ENCODE peak calls at places on chromosomes 6 and 20, in seven cellular contexts. E is breast epithelium, T is upper lobe of left lung, H is GM23338, X is transverse colon, B is HepG2, V is stomach. Y is an unnamed sample.

GRCh38 chr6:30075094-30075986 is at the start of gene RNF39:
- DNase-seq in X (peak; percentile 42), T (peak; percentile 84), E (no peak), B (peak; percentile 55), H (peak; percentile 80), V (no peak), Y (no peak)

GRCh38 chr20:57342829-57343228 is 8.2 kb upstream of the RAE1 start:
- DNase-seq in X (no peak), V (no peak), E (no peak), B (no peak), T (no peak), H (no peak), Y (no peak)

GRCh38 chr6:72620866-72621242 is 1.0 kb upstream of the KCNQ5 start:
- DNase-seq in B (no peak), T (no peak), E (no peak), H (peak; percentile 27), V (no peak), X (no peak), Y (no peak)

GRCh38 chr6:80543151-80543550 is 436.7 kb downstream of the BCKDHB start:
- DNase-seq in T (no peak), E (no peak), V (no peak), X (no peak), H (no peak), B (no peak), Y (no peak)

GRCh38 chr6:111011360-111012142 is 29.7 kb downstream of the RPF2 start:
- DNase-seq in T (no peak), H (peak; percentile 64), V (no peak), B (peak; percentile 32), X (no peak), E (no peak), Y (peak; percentile 36)

GRCh38 chr20:16527438-16527837 is 45.8 kb downstream of the KIF16B start:
- DNase-seq in B (no peak), E (no peak), X (no peak), V (no peak), T (no peak), H (no peak), Y (no peak)

GRCh38 chr6:111996159-111996558 is 57.7 kb upstream of the CCN6 start:
- DNase-seq in E (no peak), B (no peak), V (no peak), X (no peak), T (no peak), H (no peak), Y (no peak)

GRCh38 chr6:89260832-89261231 is 43.7 kb upstream of the GABRR1 start:
- DNase-seq in T (no peak), V (no peak), E (no peak), B (peak; percentile 21), X (no peak), H (no peak), Y (no peak)

GRCh38 chr20:47438464-47439381 is 63.0 kb upstream of the NCOA3 start:
- DNase-seq in E (no peak), B (no peak), T (peak; percentile 34), V (no peak), H (peak; percentile 38), X (peak; percentile 30), Y (no peak)

GRCh38 chr20:58179432-58180099 is 48.9 kb downstream of the ANKRD60 start:
- DNase-seq in E (no peak), T (peak; percentile 40), X (peak; percentile 59), V (peak; percentile 57), H (peak; percentile 80), B (peak; percentile 21), Y (no peak)

GRCh38 chr20:34871966-34872603 is 571 bp downstream of the GGT7 start:
- DNase-seq in H (peak; percentile 20), V (no peak), B (no peak), X (no peak), E (no peak), T (no peak), Y (no peak)

GRCh38 chr6:30824698-30825097 is 59.6 kb upstream of the DDR1 start:
- DNase-seq in T (no peak), H (no peak), X (peak; percentile 29), V (no peak), E (no peak), B (no peak), Y (no peak)

GRCh38 chr6:136113736-136114173 is 136.4 kb downstream of the MTFR2 start:
- DNase-seq in E (no peak), X (peak; percentile 26), B (no peak), V (no peak), T (peak; percentile 47), H (peak; percentile 70), Y (no peak)

GRCh38 chr6:38572186-38572813 is 67.4 kb downstream of the BTBD9 start:
- DNase-seq in V (no peak), T (no peak), X (no peak), H (no peak), B (no peak), E (no peak), Y (no peak)

GRCh38 chr6:68967549-68968300 is 332.6 kb downstream of the ADGRB3 start:
- DNase-seq in X (peak; percentile 54), H (peak; percentile 90), T (peak; percentile 39), V (peak; percentile 57), B (peak; percentile 50), E (peak; percentile 53), Y (peak; percentile 52)

GRCh38 chr6:164286021-164286420 is 871.5 kb downstream of the QKI start:
- DNase-seq in V (no peak), T (no peak), E (no peak), B (no peak), H (no peak), X (no peak), Y (no peak)

GRCh38 chr20:48738399-48739304 is 89.1 kb downstream of the PREX1 start:
- DNase-seq in B (peak; percentile 69), X (no peak), H (no peak), E (no peak), T (no peak), V (no peak), Y (no peak)

GRCh38 chr20:32742322-32743236 is 688 bp downstream of the COMMD7 start:
- DNase-seq in V (no peak), X (no peak), B (no peak), E (no peak), H (peak; percentile 35), T (no peak), Y (no peak)

GRCh38 chr20:62550087-62550565 is 74.3 kb upstream of the GATA5 start:
- DNase-seq in E (no peak), B (no peak), V (no peak), X (no peak), T (no peak), H (peak; percentile 47), Y (no peak)

DNA sequence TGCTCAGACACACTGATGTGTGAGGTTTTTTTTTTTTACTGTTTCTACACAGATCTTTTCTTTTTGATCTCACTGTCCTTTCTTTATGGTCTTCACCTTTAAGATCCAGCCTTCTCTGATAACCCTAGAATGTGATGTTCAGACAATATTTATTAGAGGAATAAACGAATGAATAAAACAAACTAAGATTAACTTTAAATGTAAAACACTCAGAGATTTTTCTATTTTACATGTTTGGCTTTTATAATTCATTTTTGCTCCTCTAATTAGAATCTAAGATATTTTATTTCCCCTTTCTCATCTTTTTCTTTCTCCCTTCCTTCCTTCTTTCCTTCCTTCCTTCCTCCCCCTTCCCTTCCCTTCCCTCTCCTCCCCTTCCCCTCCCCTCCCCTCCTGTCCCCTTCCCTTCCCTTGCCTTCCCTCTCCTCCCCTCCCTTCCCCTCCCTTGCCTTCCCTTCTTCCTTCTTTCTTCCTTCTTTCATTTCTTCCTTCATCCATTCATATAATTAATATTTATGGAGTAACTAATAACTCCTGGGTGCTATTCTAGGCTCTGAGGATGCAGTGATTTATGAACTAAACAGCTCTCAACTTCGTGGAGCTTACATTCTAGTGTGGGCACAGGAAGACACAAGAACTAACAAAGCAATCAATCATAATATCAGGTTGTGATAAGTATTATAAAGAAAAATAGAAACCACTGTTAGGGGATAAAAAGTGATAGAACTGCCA is 133.5 kb upstream of the TSHZ2 start:
- DNase-seq in E (no peak), V (no peak), T (no peak), H (no peak), X (no peak), B (no peak), Y (no peak)
- TF ChIP-seq POLR2AphosphoS5 in E (no peak), V (no peak), T (no peak), H (no peak), X (no peak), B (no peak), Y (no peak)

GRCh38 chr6:85810558-85810957 is 167.9 kb upstream of the SYNCRIP start:
- DNase-seq in B (no peak), V (no peak), X (no peak), H (no peak), T (no peak), E (no peak), Y (no peak)
- H3K4me1 ChIP-seq in B (no peaks in the 10 kb centered on the region), V (no peaks in the 10 kb centered on the region), X (no peaks in the 10 kb centered on the region), H (no peaks in the 10 kb centered on the region), T (no peaks in the 10 kb centered on the region), E (no peaks in the 10 kb centered on the region), Y (no peaks in the 10 kb centered on the region)

DNA sequence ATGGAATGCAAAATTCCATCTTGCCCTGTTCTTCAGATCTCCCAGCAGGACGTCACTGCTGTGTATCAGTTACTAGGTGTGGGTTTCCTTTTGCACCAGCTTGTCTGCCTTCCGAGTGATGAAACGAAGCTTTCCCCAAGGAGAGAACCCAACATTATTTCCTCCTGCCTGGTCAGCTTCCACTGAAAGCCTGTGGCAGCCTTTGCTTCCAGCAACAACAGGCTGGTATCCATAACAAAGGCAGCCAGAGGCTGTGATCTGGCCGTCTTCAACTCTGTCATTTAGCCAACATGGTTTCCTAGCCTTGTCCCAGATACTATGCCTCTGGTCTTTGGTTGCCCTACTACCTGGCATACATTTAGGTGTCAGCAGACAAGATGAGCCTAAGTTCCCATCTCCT is 78.8 kb upstream of the HEY2 start:
- DNase-seq in B (no peak), X (no peak), V (no peak), E (no peak), T (no peak), H (peak; percentile 84), Y (no peak)
- TF ChIP-seq POLR2AphosphoS5 in B (no peak), X (no peak), V (no peak), E (no peak), T (no peak), H (no peak), Y (no peak)

DNA sequence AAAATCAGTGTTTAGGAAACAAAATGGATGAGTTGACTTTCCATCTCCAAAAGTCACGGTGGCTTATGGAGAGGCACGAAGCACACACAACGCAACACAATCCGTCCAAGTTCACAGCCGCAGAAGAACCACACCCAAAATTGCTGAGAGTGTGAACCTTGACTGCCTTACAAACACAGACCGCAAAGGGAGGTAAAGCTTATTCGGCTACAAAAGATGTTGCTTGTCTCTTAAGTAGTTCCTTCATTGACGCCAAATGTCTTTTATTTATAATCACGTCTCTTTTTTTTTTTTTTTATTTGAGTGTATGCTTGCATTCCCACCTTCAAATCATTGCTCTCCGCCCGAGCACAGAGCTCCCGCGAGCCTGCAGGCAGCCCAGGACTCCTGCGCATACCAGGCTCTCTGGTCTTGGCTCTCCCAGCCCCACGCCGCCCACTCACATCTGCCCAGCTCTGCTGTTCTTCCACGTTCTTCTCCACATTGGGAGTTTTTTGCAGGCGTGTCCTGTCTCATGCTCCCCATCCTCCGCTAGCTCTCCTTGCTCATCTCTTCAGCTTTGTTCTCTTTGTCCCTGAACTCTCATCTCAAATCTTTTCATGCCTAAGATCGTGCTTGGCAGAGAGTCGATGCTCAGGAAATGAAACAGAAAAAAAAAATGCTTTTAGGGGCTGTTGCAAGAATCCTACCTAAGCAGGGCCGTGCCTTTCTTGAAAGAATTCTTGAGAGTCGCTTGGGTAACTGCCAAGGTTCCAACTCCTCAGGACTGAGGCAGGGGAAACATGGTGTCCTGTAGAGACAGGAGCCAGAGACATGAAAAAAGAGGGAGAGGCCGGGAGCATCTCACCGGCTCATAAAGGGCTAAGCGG is 25.8 kb downstream of the LY86 start:
- DNase-seq in V (no peak), E (no peak), H (no peak), T (no peak), B (no peak), X (no peak), Y (no peak)
- H3K4me1 ChIP-seq in V (peaks cover 8% of the 10 kb centered on the region), E (no peaks in the 10 kb centered on the region), H (no peaks in the 10 kb centered on the region), T (no peaks in the 10 kb centered on the region), B (no peaks in the 10 kb centered on the region), X (no peaks in the 10 kb centered on the region), Y (no peaks in the 10 kb centered on the region)

Y was measured in Panc1.